ENCODE peak calls at places on chromosomes 13 and 19, in six cellular contexts. B is IMR-90, L is HepG2, H is HCT116, K is H1, M is K562. A is an unnamed sample.

GRCh38 chr13:48710160-48710559 is 56.4 kb downstream of the CYSLTR2 start:
- DNase-seq in L (no peak), B (no peak), K (no peak), M (no peak), H (no peak), A (no peak)

GRCh38 chr13:57582032-57582431 is 49.5 kb upstream of the PCDH17 start:
- DNase-seq in H (no peak), K (peak), L (peak), M (no peak), B (no peak), A (no peak)

GRCh38 chr13:111508902-111509509 is 188.6 kb downstream of the TEX29 start:
- DNase-seq in L (no peak), B (no peak), K (no peak), H (no peak), M (no peak), A (no peak)

GRCh38 chr13:77990973-77991372 is 72.3 kb upstream of the EDNRB start:
- DNase-seq in B (no peak), L (no peak), K (no peak), M (no peak), H (no peak), A (no peak)

GRCh38 chr19:16660763-16661479 is at the start of gene TMEM38A:
- DNase-seq in B (no peak), H (no peak), L (no peak), K (peak), M (peak), A (no peak)

GRCh38 chr19:10338940-10339339 is 484 bp downstream of the ICAM3 start:
- DNase-seq in K (no peak), M (no peak), L (no peak), B (no peak), H (no peak), A (no peak)

GRCh38 chr19:22472180-22472637 is 50.1 kb upstream of the ZNF98 start:
- DNase-seq in K (no peak), M (no peak), H (no peak), L (no peak), B (no peak), A (no peak)

GRCh38 chr19:10836478-10837325 is 690 bp upstream of the TMED1 start:
- DNase-seq in M (peak), B (no peak), H (peak), L (no peak), K (no peak), A (peak)

GRCh38 chr13:111092685-111093084 is 22.4 kb upstream of the ARHGEF7 start:
- DNase-seq in B (no peak), L (no peak), H (no peak), M (no peak), K (no peak), A (no peak)

GRCh38 chr19:3966051-3967017 is 4.6 kb downstream of the DAPK3 start:
- DNase-seq in H (no peak), M (no peak), B (no peak), K (no peak), L (no peak), A (no peak)

GRCh38 chr19:38932425-38933179 is 1.9 kb downstream of the MRPS12 start:
- DNase-seq in M (peak), L (peak), K (no peak), B (peak), H (peak), A (peak)

GRCh38 chr13:98397861-98398260 is 179.0 kb downstream of the STK24 start:
- DNase-seq in K (no peak), M (no peak), B (no peak), H (no peak), L (no peak), A (no peak)

GRCh38 chr13:51125495-51126226 is 14.6 kb upstream of the C13orf42 start:
- DNase-seq in B (peak), H (peak), K (peak), L (peak), M (peak), A (peak)

GRCh38 chr13:110589991-110590390 is 25.4 kb upstream of the NAXD start:
- DNase-seq in M (no peak), H (no peak), B (no peak), L (peak), K (no peak), A (no peak)

GRCh38 chr19:38727868-38728660 is 16.2 kb downstream of the CAPN12 start:
- DNase-seq in M (peak), L (no peak), K (no peak), B (no peak), H (no peak), A (no peak)

GRCh38 chr19:46536391-46536790 is 40.7 kb upstream of the PNMA8B start:
- DNase-seq in M (no peak), H (no peak), B (no peak), K (no peak), L (no peak), A (no peak)

GRCh38 chr13:77360032-77360431 is 33.1 kb upstream of the MYCBP2 start:
- DNase-seq in H (no peak), M (no peak), K (no peak), B (no peak), L (no peak), A (no peak)

GRCh38 chr19:38667552-38668205 is 20.2 kb downstream of the ACTN4 start:
- DNase-seq in L (no peak), K (no peak), H (no peak), B (peak), M (no peak), A (no peak)

GRCh38 chr13:49373699-49374098 is 70.2 kb downstream of the CAB39L start:
- DNase-seq in K (no peak), H (no peak), B (peak), M (no peak), L (peak), A (no peak)

GRCh38 chr13:27830010-27830409 is 37.7 kb downstream of the GSX1 start:
- DNase-seq in B (no peak), L (no peak), H (peak), K (peak), M (peak), A (peak)

GRCh38 chr13:50133277-50133953 is 118.2 kb downstream of the KCNRG start:
- DNase-seq in B (no peak), H (no peak), K (peak), M (no peak), L (no peak), A (no peak)

GRCh38 chr19:52690395-52691214 is 44.2 kb downstream of the ZNF611 start:
- DNase-seq in H (peak), L (peak), B (peak), K (peak), M (peak), A (no peak)

GRCh38 chr19:38848299-38849146 is 1.3 kb downstream of the HNRNPL start:
- DNase-seq in M (peak), H (no peak), K (no peak), B (no peak), L (no peak), A (no peak)

GRCh38 chr13:95258619-95259194 is 42.5 kb downstream of the ABCC4 start:
- DNase-seq in L (peak), B (no peak), M (no peak), H (no peak), K (no peak), A (peak)

GRCh38 chr13:113176822-113177221 is 18.4 kb downstream of the PROZ start:
- DNase-seq in B (no peak), K (no peak), L (no peak), H (no peak), M (no peak), A (no peak)

GRCh38 chr13:28415994-28416411 is 78.9 kb downstream of the FLT1 start:
- DNase-seq in H (peak), B (no peak), L (no peak), K (no peak), M (no peak), A (no peak)

GRCh38 chr19:38149597-38149996 is 74.4 kb downstream of the DPF1 start:
- DNase-seq in L (no peak), K (no peak), B (peak), M (peak), H (no peak), A (no peak)

GRCh38 chr19:50462970-50463369 is 13.3 kb upstream of the EMC10 start:
- DNase-seq in L (no peak), H (no peak), B (no peak), K (no peak), M (no peak), A (no peak)

GRCh38 chr13:20713751-20714150 is 10.3 kb downstream of the IL17D start:
- DNase-seq in B (peak), H (no peak), M (no peak), K (no peak), L (no peak), A (no peak)

GRCh38 chr19:40398417-40399056 is 8.6 kb upstream of the HIPK4 start:
- DNase-seq in L (no peak), H (no peak), K (peak), B (no peak), M (peak), A (no peak)

GRCh38 chr13:111789011-111789410 is 277.9 kb upstream of the SOX1 start:
- DNase-seq in K (no peak), M (no peak), B (no peak), H (no peak), L (no peak), A (no peak)

GRCh38 chr19:5148794-5149190 is 179.9 kb downstream of the KDM4B start:
- DNase-seq in L (no peak), H (no peak), K (peak), M (no peak), B (no peak), A (no peak)

GRCh38 chr13:46031581-46032263 is 20.8 kb downstream of the ZC3H13 start:
- DNase-seq in K (no peak), H (no peak), B (peak), M (no peak), L (peak), A (no peak)

DNA sequence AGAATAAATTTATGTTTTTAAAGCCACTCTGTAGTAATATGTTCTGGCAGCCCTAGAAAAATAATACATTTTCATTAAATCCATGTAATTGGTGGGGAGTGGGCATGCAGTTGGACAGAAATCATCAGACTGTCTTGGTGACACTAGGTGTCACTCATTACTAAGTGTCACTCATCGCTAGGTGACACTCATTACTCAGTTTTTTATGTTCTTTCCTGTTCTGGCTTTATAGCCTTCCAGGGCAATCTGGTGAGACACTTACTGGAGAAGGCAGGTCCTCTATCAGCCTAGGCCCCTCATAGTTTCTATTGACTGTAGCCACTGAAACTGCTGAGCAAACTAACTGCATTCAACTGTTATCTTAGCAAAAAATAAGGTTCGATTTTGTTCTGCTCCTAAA is 542.1 kb downstream of the SLITRK1 start:
- DNase-seq in M (no peak), H (no peak), B (no peak), K (no peak), L (no peak), A (no peak)
- TF ChIP-seq RAD21 in M (no peak), H (peak), B (no peak), K (peak), L (no peak), A (no peak)

DNA sequence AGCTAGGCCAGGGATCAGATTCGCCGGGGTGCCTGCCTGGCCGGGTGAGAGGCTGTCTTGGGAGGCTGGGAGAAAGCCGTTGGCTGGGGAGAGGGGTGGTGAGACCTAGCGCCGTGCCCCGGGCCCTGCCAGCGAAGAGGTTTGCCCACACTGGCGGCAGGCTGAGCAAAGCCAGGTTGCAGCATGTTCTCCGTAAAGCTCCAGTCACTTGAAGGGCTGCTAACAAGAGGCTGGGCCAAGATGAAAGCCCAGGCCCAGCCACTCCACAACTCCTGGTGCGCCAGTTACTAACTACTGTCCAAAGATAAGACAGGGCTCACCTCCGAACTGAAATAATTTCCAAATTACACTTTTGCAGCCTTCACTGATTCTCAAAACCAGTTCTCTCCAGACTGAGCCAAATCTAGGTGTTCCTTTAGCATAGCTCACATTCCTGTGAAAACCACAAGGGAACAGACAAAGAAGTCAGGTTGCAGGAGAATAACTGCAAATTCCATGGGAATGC is 16.3 kb downstream of the ELAVL1 start:
- DNase-seq in K (no peak), L (no peak), M (no peak), B (no peak), H (no peak), A (no peak)
- TF ChIP-seq RAD21 in K (no peak), L (no peak), M (no peak), B (no peak), H (no peak), A (no peak)

DNA sequence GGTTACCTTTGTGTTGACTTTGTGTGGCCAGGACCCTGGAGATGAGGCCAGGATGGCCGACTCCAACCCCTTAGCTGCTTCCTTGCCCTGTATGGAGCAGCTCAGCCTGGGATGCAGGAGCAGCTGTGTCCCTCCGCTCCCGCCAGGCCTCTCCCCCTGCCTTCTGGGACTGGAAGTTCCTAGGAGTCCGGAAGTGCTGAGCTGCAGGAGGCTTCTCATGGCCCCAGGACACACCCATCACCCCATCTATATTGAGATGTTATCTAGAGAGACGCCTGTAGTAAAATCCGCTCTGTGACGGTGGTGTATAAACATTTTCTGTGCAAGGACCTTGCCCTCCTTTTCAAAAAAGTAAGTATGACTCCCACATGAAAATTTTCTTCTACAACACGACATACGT is 27.0 kb downstream of the WTIP start:
- DNase-seq in B (no peak), H (no peak), M (peak), K (peak), L (no peak), A (no peak)
- TF ChIP-seq RAD21 in B (no peak), H (no peak), M (no peak), K (no peak), L (no peak), A (no peak)

DNA sequence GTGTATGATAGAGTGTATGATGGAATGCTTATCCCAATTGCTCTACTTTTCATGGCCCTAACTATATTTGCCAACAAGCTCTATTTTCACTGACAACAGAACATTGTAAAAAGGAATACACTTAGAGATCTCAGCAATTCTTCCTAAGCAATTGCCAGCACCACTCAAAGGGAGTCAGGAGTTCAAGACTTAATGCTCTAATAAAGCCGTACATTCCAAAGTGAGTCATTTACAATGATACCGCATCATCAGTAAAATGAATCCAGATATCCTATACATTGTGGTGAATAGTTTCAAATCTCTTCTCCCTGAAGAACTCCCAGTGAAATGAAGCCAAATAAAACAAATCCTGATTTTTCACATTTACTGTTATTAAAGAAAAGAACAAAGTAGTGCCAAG is 2898.6 kb upstream of the PCDH20 start:
- DNase-seq in K (no peak), B (peak), M (no peak), L (no peak), H (no peak), A (no peak)
- TF ChIP-seq RAD21 in K (no peak), B (no peak), M (no peak), L (no peak), H (no peak), A (no peak)